ENCODE peak calls at places on chromosome 20, in four cellular contexts. N is right cardiac atrium, D is K562, S is thoracic aorta. C is an unnamed sample.

GRCh38 chr20:7754102-7754501 is 186.2 kb downstream of the HAO1 start:
- DNase-seq in N (no peak), D (no peak), S (no peak), C (no peak)

GRCh38 chr20:26324177-26324576 is 627.5 kb upstream of the ZNF337 start:
- DNase-seq in D (no peak), N (no peak), S (no peak), C (no peak)

GRCh38 chr20:44134897-44135810 is 51.8 kb downstream of the JPH2 start:
- DNase-seq in N (no peak), D (no peak), S (no peak), C (no peak)

GRCh38 chr20:36264426-36265246 is 28.4 kb downstream of the AAR2 start:
- DNase-seq in N (no peak), S (no peak), D (no peak), C (no peak)

GRCh38 chr20:38343107-38343797 is 3.0 kb upstream of the LBP start:
- DNase-seq in N (peak; percentile 85), S (no peak), D (peak; percentile 85), C (no peak)

GRCh38 chr20:46273701-46274100 is 34.6 kb downstream of the CDH22 start:
- DNase-seq in N (no peak), S (no peak), D (no peak), C (no peak)

GRCh38 chr20:6818033-6818808 is 50.7 kb downstream of the BMP2 start:
- DNase-seq in N (no peak), D (no peak), S (no peak), C (no peak)

GRCh38 chr20:9301129-9302072 is 213.0 kb upstream of the LAMP5 start:
- DNase-seq in N (no peak), D (no peak), S (no peak), C (no peak)

GRCh38 chr20:49100934-49101333 is 54.8 kb downstream of the CSE1L start:
- DNase-seq in N (no peak), D (no peak), S (no peak), C (no peak)

GRCh38 chr20:54668271-54669053 is 193.1 kb downstream of the DOK5 start:
- DNase-seq in D (peak; percentile 44), N (no peak), S (no peak), C (peak; percentile 15)

GRCh38 chr20:17816804-17817590 is 117.2 kb downstream of the BANF2 start:
- DNase-seq in N (no peak), D (no peak), S (no peak), C (no peak)

GRCh38 chr20:25220021-25220730 is 24.7 kb downstream of the ENTPD6 start:
- DNase-seq in D (peak; percentile 15), N (peak; percentile 46), S (no peak), C (peak; percentile 45)

GRCh38 chr20:19368351-19368750 is 155.9 kb downstream of the SLC24A3 start:
- DNase-seq in N (peak; percentile 35), D (no peak), S (no peak), C (no peak)

GRCh38 chr20:16178671-16179070 is 394.6 kb downstream of the KIF16B start:
- DNase-seq in D (no peak), S (no peak), N (no peak), C (no peak)

GRCh38 chr20:7285918-7286556 is 518.6 kb downstream of the BMP2 start:
- DNase-seq in S (peak; percentile 4), N (peak; percentile 84), D (peak; percentile 48), C (peak; percentile 66)

GRCh38 chr20:18156045-18156444 is 18.4 kb downstream of the KAT14 start:
- DNase-seq in N (no peak), D (no peak), S (no peak), C (no peak)

GRCh38 chr20:32040142-32040953 is 11.7 kb upstream of the HCK start:
- DNase-seq in S (no peak), D (no peak), N (peak; percentile 79), C (peak; percentile 90)

GRCh38 chr20:46572181-46572580 is 21.7 kb upstream of the OCSTAMP start:
- DNase-seq in S (no peak), D (no peak), N (peak; percentile 76), C (no peak)

GRCh38 chr20:44034451-44034850 is 119.8 kb downstream of the TOX2 start:
- DNase-seq in S (no peak), N (no peak), D (no peak), C (no peak)

GRCh38 chr20:39885975-39886649 is 802.9 kb downstream of the MAFB start:
- DNase-seq in N (peak; percentile 87), D (peak; percentile 20), S (no peak), C (peak; percentile 41)

GRCh38 chr20:5552154-5552553 is 198.0 kb upstream of the SHLD1 start:
- DNase-seq in D (no peak), S (no peak), N (no peak), C (no peak)

GRCh38 chr20:33076662-33077398 is 2.6 kb upstream of the BPIFB4 start:
- DNase-seq in D (no peak), N (no peak), S (no peak), C (no peak)

GRCh38 chr20:22312744-22313346 is 271.5 kb downstream of the FOXA2 start:
- DNase-seq in D (peak; percentile 32), S (no peak), N (no peak), C (peak; percentile 7)

GRCh38 chr20:10231290-10231689 is 12.7 kb downstream of the SNAP25 start:
- DNase-seq in N (peak; percentile 11), S (no peak), D (no peak), C (no peak)

GRCh38 chr20:3980260-3981131 is 34.9 kb downstream of the RNF24 start:
- DNase-seq in N (peak; percentile 46), S (no peak), D (peak; percentile 69), C (peak; percentile 19)

GRCh38 chr20:38590682-38591483 is 9.9 kb downstream of the ADIG start:
- DNase-seq in N (no peak), D (no peak), S (no peak), C (no peak)

GRCh38 chr20:51732454-51732791 is 35.8 kb downstream of the ATP9A start:
- DNase-seq in N (no peak), S (no peak), D (no peak), C (no peak)

GRCh38 chr20:31565699-31566331 is 39.3 kb upstream of the ID1 start:
- DNase-seq in S (no peak), D (no peak), N (peak; percentile 27), C (peak; percentile 20)

GRCh38 chr20:12012241-12013222 is 94.8 kb downstream of the BTBD3 start:
- DNase-seq in D (peak; percentile 44), N (no peak), S (no peak), C (peak; percentile 47)

GRCh38 chr20:38212806-38213606 is 47.5 kb downstream of the KIAA1755 start:
- DNase-seq in D (no peak), N (peak; percentile 90), S (no peak), C (no peak)

GRCh38 chr20:31605902-31606677 is 1.0 kb downstream of the ID1 start:
- DNase-seq in D (peak; percentile 59), S (no peak), N (peak; percentile 79), C (no peak)

GRCh38 chr20:21705466-21706344 is at the start of gene PAX1:
- DNase-seq in N (no peak), D (no peak), S (no peak), C (no peak)

GRCh38 chr20:50464725-50465650 is 45.2 kb upstream of the PTPN1 start:
- DNase-seq in S (no peak), N (no peak), D (no peak), C (no peak)
- H3K4me1 ChIP-seq in S (peaks cover 14% of the 10 kb centered on the region), N (peaks cover 2% of the 10 kb centered on the region), D (peaks cover 19% of the 10 kb centered on the region), C (no peaks in the 10 kb centered on the region)

GRCh38 chr20:57443349-57443748 is 52.2 kb downstream of the RBM38 start:
- DNase-seq in D (no peak), N (no peak), S (no peak), C (no peak)

GRCh38 chr20:57444394-57445048 is 53.3 kb downstream of the RBM38 start:
- DNase-seq in D (no peak), S (no peak), N (peak; percentile 24), C (no peak)

GRCh38 chr20:57445298-57445697 is 54.1 kb downstream of the RBM38 start:
- DNase-seq in N (peak; percentile 78), D (no peak), S (peak; percentile 77), C (no peak)

GRCh38 chr20:57442888-57443239 is 51.7 kb downstream of the RBM38 start:
- DNase-seq in N (peak; percentile 36), D (no peak), S (no peak), C (no peak)

DNA sequence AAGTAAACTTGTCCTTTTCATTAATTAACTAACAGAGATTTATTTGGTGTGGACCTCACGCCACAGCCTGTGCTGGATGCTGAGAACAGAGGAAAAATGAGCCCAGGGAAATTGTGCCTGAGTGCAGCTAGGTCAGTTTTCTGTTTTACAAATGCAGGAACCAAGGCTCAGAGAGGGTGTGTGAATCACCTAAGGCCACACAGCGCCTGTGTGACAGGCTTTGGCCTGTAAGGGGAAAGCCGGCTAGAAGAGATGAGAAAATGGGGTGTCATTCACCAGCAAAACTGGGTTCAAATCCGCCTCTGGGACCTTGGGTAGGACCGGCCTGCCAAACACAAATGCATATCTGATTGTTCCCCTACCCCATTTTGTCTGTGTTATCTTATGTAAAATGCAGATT is 52.7 kb downstream of the RBM38 start:
- DNase-seq in D (no peak), S (no peak), N (no peak), C (no peak)
- H3K4me1 ChIP-seq in D (peaks cover 14% of the 10 kb centered on the region), S (peaks cover 60% of the 10 kb centered on the region), N (peaks cover 2% of the 10 kb centered on the region), C (peaks cover 18% of the 10 kb centered on the region)

DNA sequence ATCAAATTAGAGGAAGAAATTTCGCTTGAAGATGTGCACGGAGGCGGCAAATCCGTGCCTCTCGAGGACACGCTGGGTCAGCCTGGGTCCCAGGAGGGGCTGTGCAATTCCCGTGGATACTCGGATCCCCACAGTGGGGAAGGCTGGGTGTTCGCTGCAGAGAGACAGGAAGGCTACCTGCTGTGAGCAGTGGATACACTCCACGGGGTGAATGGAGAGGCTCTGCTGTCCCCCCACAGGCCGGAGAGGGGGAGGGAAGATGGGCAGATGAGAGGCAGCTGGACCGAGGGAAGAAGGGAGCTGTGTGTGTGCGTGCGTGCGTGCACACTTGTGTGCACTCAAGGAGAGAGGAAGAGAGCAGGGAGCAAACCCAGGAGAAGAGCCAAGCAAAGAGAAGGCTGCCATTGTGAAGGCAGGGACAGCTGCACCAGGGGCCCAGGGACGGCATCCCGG is 57.3 kb downstream of the SULF2 start:
- DNase-seq in S (no peak), N (peak; percentile 64), D (no peak), C (no peak)
- H3K4me1 ChIP-seq in S (no peaks in the 10 kb centered on the region), N (no peaks in the 10 kb centered on the region), D (peaks cover 6% of the 10 kb centered on the region), C (peaks cover 34% of the 10 kb centered on the region)

GRCh38 chr20:52918311-52918710 is 53.8 kb upstream of the TSHZ2 start:
- DNase-seq in S (no peak), N (no peak), D (no peak), C (no peak)

GRCh38 chr20:52924411-52925271 is 47.5 kb upstream of the TSHZ2 start:
- DNase-seq in N (no peak), D (no peak), S (no peak), C (no peak)

GRCh38 chr20:52923123-52923543 is 49.0 kb upstream of the TSHZ2 start:
- DNase-seq in N (no peak), S (no peak), D (no peak), C (no peak)

GRCh38 chr20:52926505-52926904 is 45.7 kb upstream of the TSHZ2 start:
- DNase-seq in D (no peak), S (no peak), N (no peak), C (no peak)

GRCh38 chr20:52921300-52921699 is 50.9 kb upstream of the TSHZ2 start:
- DNase-seq in S (no peak), N (no peak), D (no peak), C (no peak)
- H3K4me1 ChIP-seq in S (no peaks in the 10 kb centered on the region), N (no peaks in the 10 kb centered on the region), D (no peaks in the 10 kb centered on the region), C (no peaks in the 10 kb centered on the region)

C was measured in OCI-LY7.